ENCODE peak calls at places on chromosomes 4 and X, in four cellular contexts. T, G, Z and N are unnamed samples.

GRCh38 chr4:53854991-53855885 is 209.2 kb downstream of the CHIC2 start:
- DNase-seq in T (no peak), G (no peak), Z (no peak), N (peak)

GRCh38 chrX:140765043-140765784 is 55.7 kb downstream of the LINC00632 start:
- DNase-seq in T (no peak), G (no peak), Z (no peak), N (peak)

GRCh38 chr4:106898621-106899230 is 137.4 kb downstream of the DKK2 start:
- DNase-seq in T (no peak), G (peak), Z (peak), N (peak)

GRCh38 chr4:128979934-128980333 is 113.4 kb downstream of the SCLT1 start:
- DNase-seq in T (no peak), G (peak), Z (no peak), N (peak)

GRCh38 chrX:34918091-34918736 is 24.4 kb upstream of the FAM47B start:
- DNase-seq in T (no peak), G (no peak), Z (no peak), N (peak)

GRCh38 chrX:49840679-49841078 is 11.6 kb downstream of the PAGE4 start:
- DNase-seq in T (peak), G (peak), Z (peak), N (peak)

GRCh38 chr4:108099838-108100237 is 68.9 kb downstream of the LEF1 start:
- DNase-seq in T (no peak), G (no peak), Z (no peak), N (no peak)

GRCh38 chr4:125316391-125316780 is 1.6 kb downstream of the FAT4 start:
- DNase-seq in T (no peak), G (no peak), Z (no peak), N (no peak)

GRCh38 chrX:72126048-72126415 is 5.7 kb downstream of the RTL5 start:
- DNase-seq in T (no peak), G (no peak), Z (no peak), N (no peak)

GRCh38 chrX:100895365-100896075 is 21.4 kb upstream of the NOX1 start:
- DNase-seq in T (no peak), G (peak), Z (peak), N (peak)

GRCh38 chr4:25154594-25155265 is 5.5 kb downstream of the SEPSECS start:
- DNase-seq in T (no peak), G (no peak), Z (peak), N (no peak)
- TF ChIP-seq SMC3 in T (no peak), G (no peak), Z (no peak), N (no peak)

GRCh38 chrX:54695816-54696487 is 102.1 kb downstream of the ITIH6 start:
- DNase-seq in T (peak), G (no peak), Z (no peak), N (no peak)
- H3K9ac ChIP-seq in T (no peak), G (no peak), Z (no peak), N (no peak)

GRCh38 chr4:76723916-76724315 is 174.0 kb downstream of the SOWAHB start:
- DNase-seq in T (no peak), G (no peak), Z (no peak), N (peak)
- H3K27ac ChIP-seq in T (no peak), G (no peak), Z (no peak), N (peak)

GRCh38 chr4:37648084-37648817 is 37.9 kb downstream of the RELL1 start:
- DNase-seq in T (no peak), G (peak), Z (peak), N (peak)
- TF ChIP-seq SMC3 in T (no peak), G (no peak), Z (peak), N (no peak)

DNA sequence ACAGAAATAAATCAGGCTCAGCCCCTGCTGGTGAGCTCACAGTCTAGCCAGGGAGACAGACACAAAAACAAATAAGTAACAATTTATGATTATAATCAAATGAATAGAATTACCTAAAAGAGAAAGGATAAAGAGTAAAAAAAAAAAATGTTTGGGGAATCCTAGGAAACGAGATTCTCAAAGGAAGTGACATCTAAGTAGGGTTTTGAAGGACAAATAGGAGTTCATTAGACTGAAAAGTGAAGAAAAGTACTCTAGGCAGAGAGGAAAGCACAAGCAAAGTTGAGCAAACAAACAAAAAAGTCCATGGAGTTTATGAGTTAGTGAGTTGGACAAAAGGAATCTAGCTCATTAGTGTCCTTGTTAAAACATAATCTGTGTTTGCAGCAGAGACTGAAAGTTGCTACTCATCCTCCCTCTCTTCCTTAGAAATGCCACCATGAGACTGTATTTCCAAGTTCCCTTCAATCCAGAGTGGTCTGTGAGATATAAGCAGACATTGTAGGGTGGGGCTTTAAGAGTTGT is 145.6 kb downstream of the SPATA18 start:
- DNase-seq in T (no peak), G (no peak), Z (no peak), N (no peak)
- H3K9ac ChIP-seq in T (no peak), G (no peak), Z (no peak), N (no peak)

DNA sequence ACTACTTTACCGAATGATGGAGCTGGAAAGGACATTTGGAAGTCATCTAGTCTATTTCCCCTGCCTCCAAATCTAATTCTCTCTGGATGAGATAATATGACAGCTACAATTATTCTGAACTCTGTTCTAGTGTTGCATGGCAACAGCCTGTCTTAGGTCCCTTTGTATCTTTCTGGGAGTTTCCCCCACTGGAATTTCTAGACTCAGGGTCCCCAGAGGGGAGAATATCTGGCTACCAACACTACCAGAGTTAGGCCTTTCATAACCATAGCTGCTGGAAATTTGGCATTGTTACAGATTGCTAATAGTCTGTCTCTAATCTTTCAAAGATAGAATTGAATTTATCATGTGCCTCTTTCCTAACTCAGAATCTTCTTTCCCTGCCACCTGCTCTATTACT is 4.5 kb downstream of the MSN start:
- DNase-seq in T (no peak), G (no peak), Z (no peak), N (no peak)
- H3K27ac ChIP-seq in T (peak), G (no peak), Z (no peak), N (no peak)